ENCODE peak calls at places on chromosomes 5 and 9, in four cellular contexts. B, A, J and R are unnamed samples.

GRCh38 chr9:68947842-68948569 is 65.9 kb downstream of the PRKACG start:
- DNase-seq in B (no peak), A (no peak), J (no peak), R (no peak)

GRCh38 chr9:99150456-99151171 is 45.7 kb downstream of the TGFBR1 start:
- DNase-seq in B (no peak), A (no peak), J (no peak), R (no peak)

GRCh38 chr9:131503626-131504465 is 1.1 kb downstream of the POMT1 start:
- DNase-seq in B (no peak), A (no peak), J (peak; percentile 20), R (no peak)

GRCh38 chr9:130707225-130707976 is 13.8 kb downstream of the EXOSC2 start:
- DNase-seq in B (peak; percentile 80), A (peak; percentile 74), J (no peak), R (peak; percentile 53)

GRCh38 chr5:82358454-82358853 is 80.3 kb upstream of the RPS23 start:
- DNase-seq in B (no peak), A (no peak), J (no peak), R (no peak)

GRCh38 chr9:127896395-127897193 is 2.8 kb downstream of the ST6GALNAC6 start:
- DNase-seq in B (no peak), A (no peak), J (no peak), R (no peak)

GRCh38 chr5:59062986-59063683 is 480.3 kb downstream of the RAB3C start:
- DNase-seq in B (no peak), A (no peak), J (no peak), R (no peak)

GRCh38 chr9:88342246-88342645 is 46.0 kb upstream of the SPIN1 start:
- DNase-seq in B (no peak), A (no peak), J (no peak), R (no peak)

GRCh38 chr9:128824911-128825310 is 4.7 kb downstream of the SPOUT1 start:
- DNase-seq in B (no peak), A (no peak), J (no peak), R (no peak)

GRCh38 chr9:136602193-136602885 is 56.5 kb upstream of the NOTCH1 start:
- DNase-seq in B (no peak), A (no peak), J (no peak), R (no peak)

GRCh38 chr9:124764774-124765438 is 6.2 kb downstream of the NR6A1 start:
- DNase-seq in B (no peak), A (no peak), J (no peak), R (no peak)

GRCh38 chr9:87676976-87677775 is 48.7 kb upstream of the CTSL start:
- DNase-seq in B (no peak), A (peak; percentile 48), J (no peak), R (peak; percentile 39)

GRCh38 chr5:177470759-177471536 is 2.5 kb downstream of the DBN1 start:
- DNase-seq in B (no peak), A (no peak), J (no peak), R (no peak)

GRCh38 chr5:157670662-157671591 is at the start of gene C5orf52:
- DNase-seq in B (no peak), A (peak; percentile 45), J (no peak), R (no peak)